ENCODE peak calls at places on chromosomes 12 and 14, in four cellular contexts. D is fibroblast of mammary gland, L is HFF-Myc, P is neural progenitor cell. R is an unnamed sample.

GRCh38 chr14:70186826-70187483 is 1.8 kb downstream of the SLC8A3 start:
- DNase-seq in P (peak), L (no peak), D (no peak), R (peak)

GRCh38 chr14:90381011-90381790 is 15.6 kb upstream of the CALM1 start:
- DNase-seq in D (peak), L (no peak), P (peak), R (peak)

GRCh38 chr12:39503445-39503844 is 60.5 kb upstream of the KIF21A start:
- DNase-seq in L (no peak), P (no peak), D (peak), R (peak)

GRCh38 chr12:50923361-50924130 is 28.8 kb upstream of the HIGD1C start:
- DNase-seq in D (peak), L (no peak), P (no peak), R (peak)

GRCh38 chr14:73752297-73752992 is 38.3 kb upstream of the PNMA1 start:
- DNase-seq in P (peak), D (peak), L (no peak), R (peak)

GRCh38 chr12:117680311-117680710 is 288.5 kb downstream of the KSR2 start:
- DNase-seq in D (peak), L (no peak), P (no peak), R (no peak)

GRCh38 chr14:35878272-35879140 is 52.4 kb downstream of the BRMS1L start:
- DNase-seq in P (no peak), L (peak), D (peak), R (peak)

GRCh38 chr12:111410229-111411186 is 4.8 kb downstream of the SH2B3 start:
- DNase-seq in P (peak), L (no peak), D (peak), R (peak)

GRCh38 chr12:88057994-88058718 is 29.0 kb upstream of the C12orf50 start:
- DNase-seq in L (no peak), D (peak), P (no peak), R (peak)

GRCh38 chr12:102816816-102817434 is 100.1 kb downstream of the PAH start:
- DNase-seq in D (peak), L (peak), P (peak), R (peak)

GRCh38 chr12:6551063-6551461 is 4.8 kb downstream of the IFFO1 start:
- DNase-seq in P (no peak), L (no peak), D (no peak), R (peak)

GRCh38 chr12:14795028-14795448 is 8.2 kb downstream of the WBP11 start:
- DNase-seq in D (peak), L (no peak), P (no peak), R (peak)

GRCh38 chr12:133080619-133081407 is at the start of gene ZNF140:
- DNase-seq in D (peak), L (peak), P (peak), R (peak)

GRCh38 chr14:65170768-65171251 is 68.5 kb upstream of the MAX start:
- DNase-seq in L (peak), P (peak), D (peak), R (peak)

GRCh38 chr14:102509744-102510615 is at the start of gene ANKRD9:
- DNase-seq in P (peak), L (no peak), D (peak), R (peak)

GRCh38 chr12:106296179-106296877 is 6.2 kb upstream of the TCP11L2 start:
- DNase-seq in L (no peak), D (peak), P (no peak), R (peak)

GRCh38 chr14:38255408-38255672 is 553 bp downstream of the CLEC14A start:
- DNase-seq in L (no peak), P (no peak), D (no peak), R (no peak)

GRCh38 chr12:44193281-44193680 is 357.4 kb downstream of the TMEM117 start:
- DNase-seq in P (no peak), L (no peak), D (no peak), R (no peak)

GRCh38 chr14:58239259-58240210 is 5.1 kb upstream of the PSMA3 start:
- DNase-seq in P (peak), D (peak), L (no peak), R (peak)

GRCh38 chr12:1838223-1838993 is 18.0 kb downstream of the LRTM2 start:
- DNase-seq in D (no peak), P (no peak), L (no peak), R (no peak)

GRCh38 chr14:100634026-100634425 is 46.8 kb upstream of the BEGAIN start:
- DNase-seq in L (no peak), P (no peak), D (no peak), R (no peak)

GRCh38 chr12:4287325-4288290 is 14.0 kb downstream of the CCND2 start:
- DNase-seq in P (no peak), D (peak), L (no peak), R (peak)

GRCh38 chr12:121579190-121579791 is 1.5 kb downstream of the KDM2B start:
- DNase-seq in P (peak), D (no peak), L (no peak), R (peak)

GRCh38 chr12:131716282-131716681 is 5.4 kb downstream of the SFSWAP start:
- DNase-seq in P (no peak), D (no peak), L (no peak), R (no peak)

GRCh38 chr14:91105673-91106072 is 8.2 kb upstream of the DGLUCY start:
- DNase-seq in P (no peak), D (no peak), L (no peak), R (peak)

GRCh38 chr12:46177020-46177419 is 91.8 kb downstream of the SLC38A1 start:
- DNase-seq in P (no peak), L (no peak), D (no peak), R (no peak)

GRCh38 chr14:20986811-20987210 is 3.0 kb upstream of the METTL17 start:
- DNase-seq in P (no peak), D (peak), L (peak), R (peak)

GRCh38 chr14:75232597-75232996 is 46.0 kb upstream of the FOS start:
- DNase-seq in P (no peak), D (no peak), L (no peak), R (no peak)

GRCh38 chr12:108671110-108671509 is 37.4 kb upstream of the SELPLG start:
- DNase-seq in P (no peak), D (no peak), L (no peak), R (no peak)

GRCh38 chr12:50246873-50247612 is 36.3 kb downstream of the LIMA1 start:
- DNase-seq in P (no peak), L (peak), D (peak), R (peak)

GRCh38 chr12:104602901-104603300 is 146.2 kb downstream of the CHST11 start:
- DNase-seq in P (no peak), D (no peak), L (no peak), R (no peak)

GRCh38 chr14:96824283-96824682 is 27.1 kb downstream of the VRK1 start:
- DNase-seq in D (peak), P (no peak), L (peak), R (peak)

GRCh38 chr14:38404100-38404541 is 148.2 kb upstream of the CLEC14A start:
- DNase-seq in P (no peak), L (no peak), D (peak), R (peak)

GRCh38 chr12:66603458-66603857 is 75.4 kb downstream of the GRIP1 start:
- DNase-seq in P (no peak), L (no peak), D (no peak), R (no peak)

GRCh38 chr12:26143291-26143690 is 18.5 kb upstream of the BHLHE41 start:
- DNase-seq in P (no peak), D (no peak), L (no peak), R (no peak)

GRCh38 chr12:104569348-104570173 is 112.8 kb downstream of the CHST11 start:
- DNase-seq in D (no peak), P (no peak), L (no peak), R (no peak)

GRCh38 chr12:10097521-10097920 is 1.3 kb downstream of the CLEC1A start:
- DNase-seq in D (no peak), P (no peak), L (peak), R (no peak)

GRCh38 chr12:62347922-62348650 is 87.9 kb downstream of the USP15 start:
- DNase-seq in L (no peak), P (no peak), D (peak), R (no peak)

GRCh38 chr14:30234966-30235365 is 307.3 kb upstream of the PRKD1 start:
- DNase-seq in P (no peak), L (no peak), D (no peak), R (no peak)

GRCh38 chr14:69652942-69653680 is 41.7 kb downstream of the SUSD6 start:
- DNase-seq in P (no peak), D (no peak), L (no peak), R (peak)

GRCh38 chr14:21989090-21989489 is 315.5 kb upstream of the OR4E1 start:
- DNase-seq in L (no peak), D (peak), P (no peak), R (peak)

GRCh38 chr14:21988413-21988812 is 314.8 kb upstream of the OR4E1 start:
- DNase-seq in D (no peak), L (no peak), P (no peak), R (no peak)

GRCh38 chr14:21990116-21990515 is 316.5 kb upstream of the OR4E1 start:
- DNase-seq in P (peak), L (no peak), D (peak), R (peak)

GRCh38 chr14:21985081-21985480 is 311.5 kb upstream of the OR4E1 start:
- DNase-seq in D (peak), P (no peak), L (no peak), R (no peak)

GRCh38 chr14:21987937-21988336 is 314.3 kb upstream of the OR4E1 start:
- DNase-seq in D (peak), L (no peak), P (peak), R (peak)
- TF ChIP-seq CTCF in D (peak), L (peak), P (peak), R (peak)

GRCh38 chr12:57340104-57340503 is 89.1 kb upstream of the STAC3 start:
- DNase-seq in P (peak), L (peak), D (peak), R (peak)
- H3K4me3 ChIP-seq in P (no peak), L (no peak), D (no peak), R (no peak)

GRCh38 chr12:107564946-107565345 is 120.7 kb upstream of the PWP1 start:
- DNase-seq in P (peak), L (no peak), D (peak), R (no peak)
- TF ChIP-seq CTCF in P (peak), L (peak), D (peak), R (peak)

GRCh38 chr14:51862171-51862838 is 1.9 kb downstream of the GNG2 start:
- DNase-seq in D (peak), L (no peak), P (no peak), R (no peak)
- H3K4me3 ChIP-seq in D (no peak), L (peak), P (peak), R (peak)